ENCODE peak calls at places on chromosomes 2 and 18, in seven cellular contexts. T, N, Q, Y, B, C and W are unnamed samples. For H3K4me1, the result is how much of the 10 kb centered on the place peaks cover.

GRCh38 chr18:36420826-36421225 is 123.3 kb downstream of the FHOD3 start:
- DNase-seq in T (no peak), N (no peak), Q (no peak), Y (no peak), B (no peak), C (no peak), W (no peak)

GRCh38 chr2:101806123-101806522 is 108.6 kb downstream of the MAP4K4 start:
- DNase-seq in T (no peak), N (peak), Q (no peak), Y (no peak), B (no peak), C (no peak), W (no peak)

GRCh38 chr2:101346909-101347308 is 38.4 kb upstream of the RNF149 start:
- DNase-seq in T (no peak), N (no peak), Q (no peak), Y (no peak), B (no peak), C (no peak), W (no peak)

GRCh38 chr2:23283653-23284052 is 101.3 kb upstream of the KLHL29 start:
- DNase-seq in T (no peak), N (peak), Q (no peak), Y (no peak), B (no peak), C (no peak), W (no peak)

GRCh38 chr2:74671479-74671878 is 17.4 kb downstream of the SEMA4F start:
- DNase-seq in T (no peak), N (no peak), Q (no peak), Y (no peak), B (no peak), C (no peak), W (no peak)

GRCh38 chr2:224453892-224454291 is 52.0 kb upstream of the FAM124B start:
- DNase-seq in T (no peak), N (no peak), Q (no peak), Y (no peak), B (no peak), C (no peak), W (no peak)

GRCh38 chr2:223560704-223561435 is 41.3 kb downstream of the SCG2 start:
- DNase-seq in T (no peak), N (peak), Q (no peak), Y (no peak), B (peak), C (no peak), W (no peak)

GRCh38 chr2:109368798-109369197 is 239.8 kb downstream of the SH3RF3 start:
- DNase-seq in T (no peak), N (no peak), Q (no peak), Y (peak), B (no peak), C (no peak), W (no peak)

GRCh38 chr2:191892391-191892790 is 45.5 kb upstream of the CAVIN2 start:
- DNase-seq in T (no peak), N (no peak), Q (no peak), Y (no peak), B (no peak), C (no peak), W (no peak)

GRCh38 chr2:119338826-119339561 is 27.6 kb downstream of the C2orf76 start:
- DNase-seq in T (no peak), N (no peak), Q (no peak), Y (peak), B (no peak), C (peak), W (no peak)

GRCh38 chr18:702957-703659 is 9.3 kb downstream of the ENOSF1 start:
- DNase-seq in T (no peak), N (peak), Q (no peak), Y (no peak), B (no peak), C (no peak), W (no peak)

GRCh38 chr2:217231212-217231611 is 371.3 kb upstream of the TNP1 start:
- DNase-seq in T (no peak), N (no peak), Q (no peak), Y (no peak), B (no peak), C (no peak), W (no peak)

GRCh38 chr2:65452150-65452895 is 19.9 kb upstream of the SPRED2 start:
- DNase-seq in T (no peak), N (no peak), Q (no peak), Y (no peak), B (no peak), C (no peak), W (no peak)

GRCh38 chr2:83584674-83585073 is 874.4 kb downstream of the SUCLG1 start:
- DNase-seq in T (no peak), N (no peak), Q (no peak), Y (no peak), B (peak), C (no peak), W (no peak)

GRCh38 chr2:200905618-200906296 is 16.6 kb downstream of the NIF3L1 start:
- DNase-seq in T (peak), N (peak), Q (peak), Y (peak), B (peak), C (peak), W (no peak)

GRCh38 chr2:223503746-223504145 is 98.4 kb downstream of the SCG2 start:
- DNase-seq in T (no peak), N (no peak), Q (no peak), Y (no peak), B (no peak), C (no peak), W (no peak)

GRCh38 chr2:39934851-39935250 is 155.8 kb upstream of the THUMPD2 start:
- DNase-seq in T (no peak), N (no peak), Q (no peak), Y (no peak), B (no peak), C (no peak), W (no peak)

GRCh38 chr2:69471793-69472192 is 34.6 kb upstream of the NFU1 start:
- DNase-seq in T (no peak), N (no peak), Q (no peak), Y (no peak), B (no peak), C (no peak), W (no peak)

GRCh38 chr18:75123113-75123512 is 85.8 kb downstream of the PTGR3 start:
- DNase-seq in T (no peak), N (no peak), Q (no peak), Y (no peak), B (no peak), C (no peak), W (no peak)

GRCh38 chr18:58338961-58339722 is 289.7 kb downstream of the ALPK2 start:
- DNase-seq in T (no peak), N (no peak), Q (no peak), Y (no peak), B (peak), C (no peak), W (no peak)
- H3K4me1 ChIP-seq in T (under half), N (under half), Q (under half), Y (under half), B (half or more), C (under half), W (under half)

GRCh38 chr2:216214768-216215167 is 105.6 kb downstream of the XRCC5 start:
- DNase-seq in T (no peak), N (no peak), Q (no peak), Y (no peak), B (no peak), C (no peak), W (no peak)
- H3K4me1 ChIP-seq in T (under half), N (under half), Q (under half), Y (under half), B (under half), C (under half), W (under half)

GRCh38 chr2:178528647-178529046 is 48.4 kb downstream of the PLEKHA3 start:
- DNase-seq in T (no peak), N (no peak), Q (no peak), Y (no peak), B (no peak), C (no peak), W (no peak)
- H3K4me1 ChIP-seq in T (under half), N (under half), Q (under half), Y (under half), B (under half), C (under half), W (under half)

DNA sequence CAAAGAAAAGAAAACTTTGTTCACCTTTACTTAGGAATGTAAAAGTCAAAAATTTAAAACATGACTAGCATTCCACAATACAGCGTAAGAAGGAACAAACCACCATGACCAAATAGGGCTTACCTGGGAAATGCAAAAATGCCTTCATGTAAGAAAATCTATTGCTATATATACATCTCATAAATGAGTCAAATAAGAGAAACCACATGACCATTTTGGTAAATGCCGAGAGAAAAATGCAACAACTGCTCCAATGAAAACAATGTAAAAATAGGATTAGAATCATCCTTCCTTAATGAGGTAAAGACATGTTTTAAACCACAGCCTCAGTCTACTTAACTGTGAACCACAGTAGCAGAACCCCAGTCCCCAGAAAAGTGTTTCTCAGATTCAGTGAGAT is 49.4 kb downstream of the TGOLN2 start:
- DNase-seq in T (no peak), N (no peak), Q (no peak), Y (no peak), B (no peak), C (no peak), W (no peak)
- H3K4me1 ChIP-seq in T (half or more), N (under half), Q (under half), Y (under half), B (under half), C (under half), W (under half)

GRCh38 chr2:8509613-8510012 is 172.2 kb upstream of the ID2 start:
- DNase-seq in T (no peak), N (no peak), Q (no peak), Y (peak), B (no peak), C (no peak), W (no peak)

GRCh38 chr2:8508766-8509165 is 173.1 kb upstream of the ID2 start:
- DNase-seq in T (no peak), N (no peak), Q (no peak), Y (peak), B (no peak), C (no peak), W (no peak)

GRCh38 chr2:8505311-8505920 is 176.4 kb upstream of the ID2 start:
- DNase-seq in T (no peak), N (no peak), Q (no peak), Y (peak), B (peak), C (no peak), W (no peak)

GRCh38 chr2:8510519-8510918 is 171.3 kb upstream of the ID2 start:
- DNase-seq in T (peak), N (no peak), Q (no peak), Y (peak), B (no peak), C (no peak), W (no peak)

GRCh38 chr2:8506771-8507170 is 175.1 kb upstream of the ID2 start:
- DNase-seq in T (no peak), N (no peak), Q (no peak), Y (peak), B (no peak), C (no peak), W (no peak)
- H3K4me1 ChIP-seq in T (under half), N (under half), Q (under half), Y (under half), B (under half), C (under half), W (under half)

GRCh38 chr18:69951182-69951581 is 3.5 kb upstream of the CD226 start:
- DNase-seq in T (no peak), N (no peak), Q (no peak), Y (no peak), B (no peak), C (no peak), W (no peak)
- H3K4me1 ChIP-seq in T (under half), N (under half), Q (under half), Y (under half), B (under half), C (under half), W (under half)

GRCh38 chr2:68222287-68222686 is 30.0 kb downstream of the PPP3R1 start:
- DNase-seq in T (no peak), N (no peak), Q (no peak), Y (no peak), B (no peak), C (no peak), W (no peak)

GRCh38 chr2:68218343-68218901 is 33.9 kb downstream of the PPP3R1 start:
- DNase-seq in T (no peak), N (peak), Q (no peak), Y (no peak), B (no peak), C (no peak), W (no peak)

GRCh38 chr2:68216454-68217310 is 35.6 kb downstream of the PPP3R1 start:
- DNase-seq in T (no peak), N (peak), Q (peak), Y (no peak), B (no peak), C (no peak), W (no peak)

GRCh38 chr2:68214381-68214780 is 38.0 kb downstream of the PPP3R1 start:
- DNase-seq in T (no peak), N (no peak), Q (no peak), Y (no peak), B (no peak), C (no peak), W (no peak)

GRCh38 chr2:68217729-68218128 is 34.6 kb downstream of the PPP3R1 start:
- DNase-seq in T (no peak), N (no peak), Q (no peak), Y (no peak), B (no peak), C (no peak), W (no peak)
- H3K4me1 ChIP-seq in T (half or more), N (under half), Q (under half), Y (under half), B (under half), C (half or more), W (under half)

GRCh38 chr2:139369423-139370409 is 589.5 kb upstream of the NXPH2 start:
- DNase-seq in T (no peak), N (no peak), Q (no peak), Y (no peak), B (no peak), C (no peak), W (no peak)
- H3K4me1 ChIP-seq in T (under half), N (under half), Q (under half), Y (under half), B (under half), C (under half), W (under half)